ENCODE peak calls at places on chromosomes 12 and 14, in four cellular contexts. B is heart left ventricle, T is left ventricle myocardium inferior, K is endodermal cell. E is an unnamed sample. For H3K4me1 and H3K36me3, the result is how much of the 10 kb centered on the place peaks cover.

GRCh38 chr12:57280234-57281062 is 29.5 kb upstream of the STAC3 start:
- DNase-seq in T (no peak), K (peak), B (no peak), E (peak)

GRCh38 chr12:96807741-96808140 is 99.3 kb upstream of the NEDD1 start:
- DNase-seq in B (no peak), T (no peak), K (no peak), E (no peak)

GRCh38 chr12:114661245-114661644 is 22.7 kb downstream of the TBX3 start:
- DNase-seq in B (no peak), K (no peak), T (no peak), E (no peak)

GRCh38 chr14:85686908-85687307 is 157.0 kb downstream of the FLRT2 start:
- DNase-seq in T (no peak), K (no peak), B (no peak), E (no peak)

GRCh38 chr14:24481622-24482324 is 26.3 kb downstream of the CMA1 start:
- DNase-seq in B (no peak), K (peak), T (no peak), E (peak)

GRCh38 chr14:44889600-44890479 is 71.9 kb downstream of the KLHL28 start:
- DNase-seq in T (no peak), B (no peak), K (no peak), E (no peak)

GRCh38 chr12:116813271-116814041 is 67.8 kb downstream of the HRK start:
- DNase-seq in K (no peak), B (no peak), T (no peak), E (no peak)

GRCh38 chr12:57233357-57234232 is 4.1 kb downstream of the SHMT2 start:
- DNase-seq in B (peak), T (peak), K (peak), E (no peak)

GRCh38 chr14:24343795-24344660 is 4.2 kb upstream of the RIPK3 start:
- DNase-seq in K (peak), B (no peak), T (no peak), E (no peak)

GRCh38 chr14:68676511-68676943 is 116.3 kb downstream of the ZFP36L1 start:
- DNase-seq in K (no peak), T (no peak), B (no peak), E (no peak)

GRCh38 chr12:38502016-38502415 is 185.4 kb downstream of the ALG10B start:
- DNase-seq in T (no peak), B (no peak), K (no peak), E (no peak)

GRCh38 chr12:45732250-45732649 is 2.7 kb downstream of the ARID2 start:
- DNase-seq in B (no peak), T (no peak), K (no peak), E (no peak)

GRCh38 chr14:28754209-28754985 is 12.2 kb upstream of the FOXG1 start:
- DNase-seq in K (peak), T (no peak), B (no peak), E (no peak)

GRCh38 chr12:105538880-105539279 is 208.4 kb downstream of the C12orf75 start:
- DNase-seq in T (no peak), B (no peak), K (peak), E (no peak)

GRCh38 chr12:11901687-11902524 is 168.8 kb upstream of the BCL2L14 start:
- DNase-seq in B (no peak), T (no peak), K (no peak), E (no peak)

GRCh38 chr14:106268013-106268727 is 741.8 kb downstream of the TMEM121 start:
- DNase-seq in T (no peak), B (no peak), K (no peak), E (peak)

GRCh38 chr12:108801736-108802665 is 55.4 kb downstream of the SSH1 start:
- DNase-seq in T (peak), K (peak), B (no peak), E (no peak)

GRCh38 chr14:73227812-73228781 is 9.2 kb upstream of the PAPLN start:
- DNase-seq in K (no peak), B (peak), T (peak), E (no peak)

GRCh38 chr14:90726656-90727055 is 89.6 kb downstream of the TTC7B start:
- DNase-seq in T (no peak), B (peak), K (peak), E (no peak)

GRCh38 chr12:100557357-100557756 is 16.1 kb upstream of the GAS2L3 start:
- DNase-seq in K (no peak), T (no peak), B (no peak), E (no peak)

GRCh38 chr14:77889971-77890442 is 90.1 kb downstream of the ADCK1 start:
- DNase-seq in B (no peak), T (no peak), K (no peak), E (no peak)

GRCh38 chr14:35047961-35048513 is 2.0 kb downstream of the FAM177A1 start:
- DNase-seq in K (no peak), T (no peak), B (no peak), E (no peak)
- H3K4me3 ChIP-seq in K (peak), T (peak), B (no peak), E (no peak)

GRCh38 chr12:101698782-101699347 is 1.4 kb downstream of the CHPT1 start:
- DNase-seq in K (no peak), T (no peak), B (no peak), E (no peak)

GRCh38 chr12:101697930-101698781 is 716 bp downstream of the CHPT1 start:
- DNase-seq in B (peak), K (peak), T (peak), E (no peak)

GRCh38 chr12:101703487-101703886 is 6.0 kb downstream of the CHPT1 start:
- DNase-seq in T (no peak), K (peak), B (no peak), E (no peak)

GRCh38 chr12:101697197-101697929 is at the start of gene CHPT1:
- DNase-seq in K (peak), B (peak), T (peak), E (peak)

GRCh38 chr12:101700299-101700820 is 2.9 kb downstream of the CHPT1 start:
- DNase-seq in B (no peak), T (no peak), K (no peak), E (no peak)
- H3K4me1 ChIP-seq in B (half or more), T (half or more), K (under half), E (under half)

GRCh38 chr12:16670456-16671050 is 64.6 kb upstream of the LMO3 start:
- DNase-seq in K (no peak), T (no peak), B (no peak), E (no peak)

GRCh38 chr12:16674885-16675284 is 68.9 kb upstream of the LMO3 start:
- DNase-seq in T (no peak), B (no peak), K (no peak), E (no peak)

GRCh38 chr12:16668198-16668597 is 62.2 kb upstream of the LMO3 start:
- DNase-seq in K (no peak), B (no peak), T (no peak), E (no peak)

GRCh38 chr12:16675438-16675837 is 69.5 kb upstream of the LMO3 start:
- DNase-seq in B (no peak), K (no peak), T (no peak), E (no peak)

GRCh38 chr12:16669756-16670155 is 63.8 kb upstream of the LMO3 start:
- DNase-seq in T (no peak), K (no peak), B (no peak), E (no peak)
- H3K36me3 ChIP-seq in T (under half), K (under half), B (under half), E (under half)

DNA sequence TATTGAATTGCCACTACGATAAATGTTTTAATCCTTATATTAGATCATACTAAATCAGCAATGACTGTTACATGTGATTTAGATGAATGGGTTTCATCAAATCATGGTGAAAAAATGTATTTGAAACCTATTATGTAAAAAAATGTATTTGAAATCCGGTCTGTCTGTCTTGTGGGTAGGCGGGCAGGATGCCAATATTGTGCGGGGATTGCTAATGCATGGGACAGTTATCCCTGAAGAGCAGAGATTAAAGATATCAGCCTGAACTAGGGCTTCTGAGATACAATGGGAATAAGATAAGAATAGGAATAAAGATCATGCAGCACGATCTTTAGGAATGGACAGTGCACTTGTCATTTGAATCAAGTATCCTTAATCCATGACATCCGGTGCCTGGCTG is 134.0 kb downstream of the PRKCH start:
- DNase-seq in B (no peak), K (no peak), T (no peak), E (no peak)
- H3K4me3 ChIP-seq in B (no peak), K (no peak), T (no peak), E (no peak)

GRCh38 chr14:75981826-75982723 is at the start of gene TGFB3:
- DNase-seq in T (peak), K (peak), B (peak), E (peak)
- H3K4me1 ChIP-seq in T (half or more), K (under half), B (half or more), E (under half)